ENCODE peak calls at places on chromosome 17, in eight cellular contexts. One of them, this sample, is unnamed.

GRCh38 chr17:81509048-81509686 is 3.4 kb downstream of the ACTG1 start:
- DNase-seq in HCT116: no peak
- DNase-seq in sigmoid colon: no peak
- DNase-seq in GM12878: no peak
- DNase-seq in stomach: no peak
- DNase-seq in prostate gland: no peak
- DNase-seq in HepG2: peak; percentile 63
- DNase-seq in HL-60: peak; percentile 41
- DNase-seq in this sample: no peak

GRCh38 chr17:80125656-80126448 is 21.1 kb downstream of the EIF4A3 start:
- DNase-seq in HCT116: no peak
- DNase-seq in prostate gland: no peak
- DNase-seq in stomach: peak; percentile 11
- DNase-seq in sigmoid colon: peak; percentile 39
- DNase-seq in HepG2: no peak
- DNase-seq in HL-60: no peak
- DNase-seq in GM12878: no peak
- DNase-seq in this sample: no peak

GRCh38 chr17:63086483-63087185 is 120.6 kb downstream of the TANC2 start:
- DNase-seq in stomach: no peak
- DNase-seq in HepG2: no peak
- DNase-seq in HL-60: no peak
- DNase-seq in GM12878: no peak
- DNase-seq in prostate gland: no peak
- DNase-seq in HCT116: no peak
- DNase-seq in sigmoid colon: no peak
- DNase-seq in this sample: no peak

GRCh38 chr17:78364436-78365281 is 4.8 kb upstream of the SOCS3 start:
- DNase-seq in HepG2: no peak
- DNase-seq in GM12878: no peak
- DNase-seq in HCT116: no peak
- DNase-seq in stomach: no peak
- DNase-seq in HL-60: peak; percentile 53
- DNase-seq in sigmoid colon: no peak
- DNase-seq in prostate gland: no peak
- DNase-seq in this sample: no peak

GRCh38 chr17:12230411-12230810 is 209.7 kb downstream of the MAP2K4 start:
- DNase-seq in HCT116: no peak
- DNase-seq in prostate gland: no peak
- DNase-seq in GM12878: no peak
- DNase-seq in sigmoid colon: no peak
- DNase-seq in HepG2: no peak
- DNase-seq in stomach: no peak
- DNase-seq in HL-60: no peak
- DNase-seq in this sample: no peak

GRCh38 chr17:42878123-42878880 is 22.3 kb upstream of the G6PC1 start:
- DNase-seq in prostate gland: no peak
- DNase-seq in HepG2: peak; percentile 59
- DNase-seq in sigmoid colon: no peak
- DNase-seq in HL-60: no peak
- DNase-seq in stomach: peak; percentile 81
- DNase-seq in GM12878: no peak
- DNase-seq in HCT116: no peak
- DNase-seq in this sample: no peak

GRCh38 chr17:28993013-28993600 is 12.7 kb downstream of the SEZ6 start:
- DNase-seq in HCT116: no peak
- DNase-seq in HL-60: no peak
- DNase-seq in sigmoid colon: no peak
- DNase-seq in stomach: no peak
- DNase-seq in GM12878: no peak
- DNase-seq in prostate gland: no peak
- DNase-seq in HepG2: no peak
- DNase-seq in this sample: no peak

GRCh38 chr17:81365601-81366585 is 29.4 kb upstream of the BAHCC1 start:
- DNase-seq in HCT116: peak; percentile 89
- DNase-seq in HL-60: peak; percentile 60
- DNase-seq in GM12878: peak; percentile 28
- DNase-seq in prostate gland: peak; percentile 94
- DNase-seq in stomach: peak; percentile 95
- DNase-seq in sigmoid colon: peak; percentile 92
- DNase-seq in HepG2: peak; percentile 72
- DNase-seq in this sample: peak; percentile 86

GRCh38 chr17:31052187-31052889 is 42.4 kb upstream of the NF1 start:
- DNase-seq in GM12878: no peak
- DNase-seq in stomach: no peak
- DNase-seq in HepG2: peak; percentile 35
- DNase-seq in HCT116: peak; percentile 42
- DNase-seq in prostate gland: peak; percentile 79
- DNase-seq in HL-60: peak; percentile 57
- DNase-seq in sigmoid colon: peak; percentile 86
- DNase-seq in this sample: no peak

GRCh38 chr17:31061678-31062077 is 33.1 kb upstream of the NF1 start:
- DNase-seq in HepG2: no peak
- DNase-seq in stomach: no peak
- DNase-seq in HCT116: no peak
- DNase-seq in HL-60: no peak
- DNase-seq in prostate gland: no peak
- DNase-seq in sigmoid colon: no peak
- DNase-seq in GM12878: no peak
- DNase-seq in this sample: peak; percentile 24

GRCh38 chr17:82984751-82985435 is 94.5 kb upstream of the METRNL start:
- DNase-seq in prostate gland: no peak
- DNase-seq in GM12878: no peak
- DNase-seq in HL-60: no peak
- DNase-seq in stomach: no peak
- DNase-seq in HepG2: no peak
- DNase-seq in HCT116: no peak
- DNase-seq in sigmoid colon: no peak
- DNase-seq in this sample: no peak

GRCh38 chr17:5630434-5630833 is 46.1 kb upstream of the NLRP1 start:
- DNase-seq in HL-60: no peak
- DNase-seq in HepG2: no peak
- DNase-seq in HCT116: no peak
- DNase-seq in sigmoid colon: no peak
- DNase-seq in prostate gland: no peak
- DNase-seq in GM12878: no peak
- DNase-seq in stomach: no peak
- DNase-seq in this sample: no peak

GRCh38 chr17:82241183-82241925 is 12.5 kb downstream of the SLC16A3 start:
- DNase-seq in HL-60: peak; percentile 97
- DNase-seq in prostate gland: peak; percentile 66
- DNase-seq in stomach: peak; percentile 69
- DNase-seq in GM12878: no peak
- DNase-seq in sigmoid colon: peak; percentile 95
- DNase-seq in HepG2: peak; percentile 78
- DNase-seq in HCT116: no peak
- DNase-seq in this sample: peak; percentile 84

DNA sequence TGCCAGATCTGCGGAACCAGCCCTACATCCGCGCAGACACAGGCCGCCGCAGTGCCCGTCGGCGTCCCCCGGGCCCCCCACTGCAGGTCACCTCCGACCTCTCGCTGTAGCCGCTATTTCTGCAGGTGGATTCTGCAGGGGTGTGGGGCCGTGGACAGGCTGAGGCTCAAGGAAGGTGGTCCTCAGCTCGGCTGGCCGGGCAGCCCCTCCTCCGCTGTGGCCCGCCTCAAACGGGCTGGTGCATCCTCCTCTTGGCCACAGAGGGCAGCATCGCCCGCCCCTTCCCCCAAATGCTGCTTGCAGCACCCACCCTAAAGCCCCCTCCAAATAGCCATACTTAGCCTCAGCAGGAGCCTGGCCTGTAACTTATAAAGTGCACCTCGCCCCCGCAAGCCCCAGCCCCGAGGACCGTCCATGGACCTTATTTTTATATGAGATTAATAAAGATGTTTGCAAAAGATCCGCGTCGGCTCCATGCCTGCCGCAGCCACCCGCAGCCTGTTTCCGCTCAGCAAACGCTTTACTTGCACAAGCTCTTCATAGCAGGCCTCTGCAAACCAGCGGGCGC is 14.9 kb downstream of the SPATA32 start:
- DNase-seq in HepG2: no peak
- DNase-seq in stomach: no peak
- DNase-seq in HL-60: peak; percentile 30
- DNase-seq in sigmoid colon: no peak
- DNase-seq in prostate gland: no peak
- DNase-seq in HCT116: no peak
- DNase-seq in GM12878: no peak
- DNase-seq in this sample: no peak
- TF ChIP-seq POLR2AphosphoS5 in HepG2: no peak
- TF ChIP-seq POLR2AphosphoS5 in stomach: no peak
- TF ChIP-seq POLR2AphosphoS5 in HL-60: no peak
- TF ChIP-seq POLR2AphosphoS5 in sigmoid colon: no peak
- TF ChIP-seq POLR2AphosphoS5 in prostate gland: no peak
- TF ChIP-seq POLR2AphosphoS5 in HCT116: no peak
- TF ChIP-seq POLR2AphosphoS5 in GM12878: no peak
- TF ChIP-seq POLR2AphosphoS5 in this sample: no peak

GRCh38 chr17:44919885-44920564 is 4.7 kb upstream of the GFAP start:
- DNase-seq in prostate gland: peak; percentile 79
- DNase-seq in GM12878: peak; percentile 54
- DNase-seq in HepG2: peak; percentile 73
- DNase-seq in stomach: peak; percentile 83
- DNase-seq in HL-60: peak; percentile 80
- DNase-seq in sigmoid colon: peak; percentile 94
- DNase-seq in HCT116: peak; percentile 65
- DNase-seq in this sample: no peak
- TF ChIP-seq POLR2AphosphoS5 in prostate gland: peak; percentile 54
- TF ChIP-seq POLR2AphosphoS5 in GM12878: no peak
- TF ChIP-seq POLR2AphosphoS5 in HepG2: no peak
- TF ChIP-seq POLR2AphosphoS5 in stomach: no peak
- TF ChIP-seq POLR2AphosphoS5 in HL-60: no peak
- TF ChIP-seq POLR2AphosphoS5 in sigmoid colon: no peak
- TF ChIP-seq POLR2AphosphoS5 in HCT116: no peak
- TF ChIP-seq POLR2AphosphoS5 in this sample: no peak

DNA sequence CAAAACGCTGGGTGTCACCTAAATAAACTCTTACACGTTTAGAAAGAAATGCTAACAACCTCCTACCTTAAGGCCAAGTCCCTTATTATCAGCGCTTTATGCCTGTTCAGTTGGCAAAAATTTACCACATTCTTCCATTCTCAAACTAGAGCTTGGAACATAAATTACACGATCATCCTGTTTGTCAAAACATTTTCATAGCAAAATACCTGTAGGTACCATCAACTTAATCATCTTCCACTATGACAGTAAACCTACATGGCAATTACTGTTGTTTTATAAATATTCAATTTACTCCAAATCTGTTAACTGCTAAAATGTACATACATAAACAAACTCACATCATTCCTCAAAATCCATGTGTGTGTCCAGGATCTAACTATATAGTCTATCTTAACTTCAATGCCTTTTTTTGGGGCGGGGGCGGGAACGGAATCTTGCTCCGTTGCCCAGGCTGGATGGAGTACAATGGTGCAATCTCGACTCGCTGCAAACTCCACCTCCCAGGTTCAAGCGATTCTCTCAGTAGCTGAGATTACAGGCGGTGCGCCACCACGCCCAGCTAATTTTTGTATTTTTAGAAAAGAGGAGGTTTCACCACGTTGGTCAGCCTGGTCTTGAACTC is 4.5 kb downstream of the RPL23 start:
- DNase-seq in HepG2: no peak
- DNase-seq in HL-60: no peak
- DNase-seq in sigmoid colon: no peak
- DNase-seq in stomach: no peak
- DNase-seq in HCT116: no peak
- DNase-seq in GM12878: no peak
- DNase-seq in prostate gland: no peak
- DNase-seq in this sample: no peak
- TF ChIP-seq POLR2AphosphoS5 in HepG2: peak; percentile 57
- TF ChIP-seq POLR2AphosphoS5 in HL-60: peak; percentile 65
- TF ChIP-seq POLR2AphosphoS5 in sigmoid colon: no peak
- TF ChIP-seq POLR2AphosphoS5 in stomach: no peak
- TF ChIP-seq POLR2AphosphoS5 in HCT116: no peak
- TF ChIP-seq POLR2AphosphoS5 in GM12878: peak; percentile 51
- TF ChIP-seq POLR2AphosphoS5 in prostate gland: no peak
- TF ChIP-seq POLR2AphosphoS5 in this sample: no peak

DNA sequence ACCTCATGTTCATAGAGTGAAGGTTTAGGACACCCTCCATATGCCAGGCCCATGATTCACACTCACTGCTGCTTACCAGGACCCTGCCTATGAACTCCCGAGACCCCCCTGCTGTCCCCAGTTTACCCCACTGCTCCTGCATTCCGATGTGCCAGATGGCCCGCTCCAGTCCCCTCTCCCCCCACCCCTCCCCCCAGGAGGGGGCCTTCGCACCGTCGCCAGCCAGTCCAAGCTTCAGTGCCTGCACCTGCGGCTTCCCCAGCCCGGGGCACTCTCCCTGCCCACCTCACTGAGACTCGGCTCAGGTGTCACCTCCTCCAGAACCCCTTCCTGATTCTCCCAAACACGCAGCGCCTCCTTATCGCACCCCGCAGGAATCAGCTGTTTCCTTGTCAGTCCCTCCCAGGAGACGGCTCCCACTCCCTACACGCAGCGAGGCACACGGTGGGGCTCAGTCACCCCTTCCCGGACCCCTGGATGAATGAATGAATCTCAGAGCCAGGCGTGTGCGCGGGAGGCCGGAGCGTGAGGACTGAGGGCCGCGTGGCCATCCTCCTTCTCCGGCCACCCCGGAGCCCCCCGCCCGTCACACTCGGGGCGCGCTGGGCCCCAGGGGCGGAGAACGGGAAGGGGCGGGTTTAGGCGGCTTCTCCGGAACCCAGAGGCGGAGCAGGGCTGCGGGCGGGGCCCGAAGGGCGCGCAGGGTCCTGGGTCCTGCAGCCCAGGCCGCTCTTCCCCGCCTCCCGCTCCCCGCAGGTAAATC is 1.7 kb downstream of the MYO1C start:
- DNase-seq in stomach: peak; percentile 68
- DNase-seq in HL-60: no peak
- DNase-seq in GM12878: no peak
- DNase-seq in prostate gland: peak; percentile 55
- DNase-seq in HCT116: no peak
- DNase-seq in sigmoid colon: peak; percentile 83
- DNase-seq in HepG2: peak; percentile 35
- DNase-seq in this sample: peak; percentile 95
- TF ChIP-seq POLR2AphosphoS5 in stomach: no peak
- TF ChIP-seq POLR2AphosphoS5 in HL-60: no peak
- TF ChIP-seq POLR2AphosphoS5 in GM12878: peak; percentile 40
- TF ChIP-seq POLR2AphosphoS5 in prostate gland: peak; percentile 50
- TF ChIP-seq POLR2AphosphoS5 in HCT116: peak; percentile 55
- TF ChIP-seq POLR2AphosphoS5 in sigmoid colon: peak; percentile 83
- TF ChIP-seq POLR2AphosphoS5 in HepG2: peak; percentile 58
- TF ChIP-seq POLR2AphosphoS5 in this sample: peak; percentile 73

This sample was measured in upper lobe of left lung.